ENCODE peak calls at places on chromosome 20, in nine cellular contexts. One of them, this sample, is unnamed.

GRCh38 chr20:4064118-4064962 is 49.0 kb upstream of the RNF24 start:
- DNase-seq in HFF-Myc: peak; percentile 93
- DNase-seq in lung: peak; percentile 85
- DNase-seq in bronchial epithelial cell: peak; percentile 74
- DNase-seq in HepG2: no peak
- DNase-seq in foreskin fibroblast: peak; percentile 97
- DNase-seq in RWPE1: peak; percentile 87
- DNase-seq in body of pancreas: peak; percentile 91
- DNase-seq in neural crest cell: no peak
- DNase-seq in this sample: no peak

GRCh38 chr20:59042151-59042795 is at the start of gene PRELID3B:
- DNase-seq in neural crest cell: no peak
- DNase-seq in lung: peak; percentile 39
- DNase-seq in RWPE1: peak; percentile 65
- DNase-seq in foreskin fibroblast: no peak
- DNase-seq in HepG2: peak; percentile 30
- DNase-seq in HFF-Myc: no peak
- DNase-seq in bronchial epithelial cell: no peak
- DNase-seq in body of pancreas: peak; percentile 29
- DNase-seq in this sample: no peak

GRCh38 chr20:56579261-56579660 is 46.2 kb downstream of the FAM209B start:
- DNase-seq in lung: no peak
- DNase-seq in HepG2: no peak
- DNase-seq in body of pancreas: no peak
- DNase-seq in HFF-Myc: no peak
- DNase-seq in RWPE1: no peak
- DNase-seq in bronchial epithelial cell: no peak
- DNase-seq in foreskin fibroblast: no peak
- DNase-seq in neural crest cell: no peak
- DNase-seq in this sample: no peak

GRCh38 chr20:51624157-51624731 is 81.7 kb upstream of the NFATC2 start:
- DNase-seq in RWPE1: peak; percentile 88
- DNase-seq in lung: peak; percentile 32
- DNase-seq in body of pancreas: peak; percentile 44
- DNase-seq in foreskin fibroblast: peak; percentile 35
- DNase-seq in neural crest cell: peak; percentile 82
- DNase-seq in HFF-Myc: no peak
- DNase-seq in bronchial epithelial cell: peak; percentile 29
- DNase-seq in HepG2: peak; percentile 59
- DNase-seq in this sample: peak; percentile 53

GRCh38 chr20:22819784-22820183 is 215.3 kb upstream of the SSTR4 start:
- DNase-seq in HepG2: no peak
- DNase-seq in neural crest cell: no peak
- DNase-seq in foreskin fibroblast: no peak
- DNase-seq in HFF-Myc: no peak
- DNase-seq in bronchial epithelial cell: no peak
- DNase-seq in body of pancreas: no peak
- DNase-seq in lung: no peak
- DNase-seq in RWPE1: no peak
- DNase-seq in this sample: no peak

GRCh38 chr20:61387204-61387958 is 135.3 kb downstream of the CDH4 start:
- DNase-seq in body of pancreas: peak; percentile 40
- DNase-seq in foreskin fibroblast: peak; percentile 59
- DNase-seq in HepG2: no peak
- DNase-seq in neural crest cell: peak; percentile 39
- DNase-seq in RWPE1: peak; percentile 98
- DNase-seq in HFF-Myc: peak; percentile 25
- DNase-seq in bronchial epithelial cell: peak; percentile 68
- DNase-seq in lung: peak; percentile 35
- DNase-seq in this sample: no peak

GRCh38 chr20:34172926-34173325 is 60.9 kb upstream of the EIF2S2 start:
- DNase-seq in RWPE1: no peak
- DNase-seq in HepG2: no peak
- DNase-seq in HFF-Myc: no peak
- DNase-seq in body of pancreas: no peak
- DNase-seq in foreskin fibroblast: no peak
- DNase-seq in bronchial epithelial cell: no peak
- DNase-seq in lung: no peak
- DNase-seq in neural crest cell: no peak
- DNase-seq in this sample: no peak

GRCh38 chr20:53081916-53082863 is 110.0 kb downstream of the TSHZ2 start:
- DNase-seq in neural crest cell: no peak
- DNase-seq in body of pancreas: no peak
- DNase-seq in foreskin fibroblast: no peak
- DNase-seq in bronchial epithelial cell: peak; percentile 45
- DNase-seq in lung: no peak
- DNase-seq in HFF-Myc: no peak
- DNase-seq in RWPE1: no peak
- DNase-seq in HepG2: peak; percentile 95
- DNase-seq in this sample: no peak

GRCh38 chr20:11891827-11892521 is 25.7 kb upstream of the BTBD3 start:
- DNase-seq in foreskin fibroblast: peak; percentile 68
- DNase-seq in neural crest cell: peak; percentile 62
- DNase-seq in RWPE1: peak; percentile 84
- DNase-seq in HFF-Myc: peak; percentile 57
- DNase-seq in bronchial epithelial cell: peak; percentile 69
- DNase-seq in lung: peak; percentile 76
- DNase-seq in HepG2: peak; percentile 89
- DNase-seq in body of pancreas: peak; percentile 73
- DNase-seq in this sample: no peak

GRCh38 chr20:46010491-46011405 is 2.0 kb downstream of the MMP9 start:
- DNase-seq in HFF-Myc: no peak
- DNase-seq in neural crest cell: no peak
- DNase-seq in lung: no peak
- DNase-seq in body of pancreas: no peak
- DNase-seq in foreskin fibroblast: no peak
- DNase-seq in RWPE1: no peak
- DNase-seq in HepG2: no peak
- DNase-seq in bronchial epithelial cell: peak; percentile 39
- DNase-seq in this sample: peak; percentile 58

GRCh38 chr20:18304618-18305017 is 16.3 kb downstream of the ZNF133 start:
- DNase-seq in HFF-Myc: no peak
- DNase-seq in HepG2: no peak
- DNase-seq in body of pancreas: no peak
- DNase-seq in RWPE1: no peak
- DNase-seq in foreskin fibroblast: no peak
- DNase-seq in neural crest cell: no peak
- DNase-seq in lung: no peak
- DNase-seq in bronchial epithelial cell: no peak
- DNase-seq in this sample: no peak
- TF ChIP-seq CTCF in HFF-Myc: peak; percentile 24
- TF ChIP-seq CTCF in HepG2: peak; percentile 30
- TF ChIP-seq CTCF in body of pancreas: no peak
- TF ChIP-seq CTCF in RWPE1: no peak
- TF ChIP-seq CTCF in foreskin fibroblast: no peak
- TF ChIP-seq CTCF in neural crest cell: peak; percentile 54
- TF ChIP-seq CTCF in lung: no peak
- TF ChIP-seq CTCF in bronchial epithelial cell: peak; percentile 29
- TF ChIP-seq CTCF in this sample: no peak

GRCh38 chr20:63657937-63658748 is at the start of gene RTEL1:
- DNase-seq in body of pancreas: peak; percentile 87
- DNase-seq in bronchial epithelial cell: peak; percentile 75
- DNase-seq in foreskin fibroblast: peak; percentile 91
- DNase-seq in HFF-Myc: peak; percentile 63
- DNase-seq in neural crest cell: peak; percentile 90
- DNase-seq in RWPE1: peak; percentile 99
- DNase-seq in lung: peak; percentile 91
- DNase-seq in HepG2: peak; percentile 93
- DNase-seq in this sample: peak; percentile 92
- TF ChIP-seq CTCF in body of pancreas: peak; percentile 27
- TF ChIP-seq CTCF in bronchial epithelial cell: no peak
- TF ChIP-seq CTCF in foreskin fibroblast: no peak
- TF ChIP-seq CTCF in HFF-Myc: no peak
- TF ChIP-seq CTCF in neural crest cell: no peak
- TF ChIP-seq CTCF in RWPE1: no peak
- TF ChIP-seq CTCF in lung: no peak
- TF ChIP-seq CTCF in HepG2: no peak
- TF ChIP-seq CTCF in this sample: no peak

GRCh38 chr20:44598413-44599290 is 16.3 kb downstream of the PKIG start:
- DNase-seq in body of pancreas: no peak
- DNase-seq in neural crest cell: no peak
- DNase-seq in foreskin fibroblast: no peak
- DNase-seq in HFF-Myc: no peak
- DNase-seq in lung: no peak
- DNase-seq in bronchial epithelial cell: no peak
- DNase-seq in RWPE1: no peak
- DNase-seq in HepG2: no peak
- DNase-seq in this sample: no peak
- TF ChIP-seq CTCF in body of pancreas: no peak
- TF ChIP-seq CTCF in neural crest cell: no peak
- TF ChIP-seq CTCF in foreskin fibroblast: no peak
- TF ChIP-seq CTCF in HFF-Myc: no peak
- TF ChIP-seq CTCF in lung: no peak
- TF ChIP-seq CTCF in bronchial epithelial cell: peak; percentile 1
- TF ChIP-seq CTCF in RWPE1: no peak
- TF ChIP-seq CTCF in HepG2: no peak
- TF ChIP-seq CTCF in this sample: no peak

GRCh38 chr20:41249781-41250281 is 67.7 kb downstream of the ZHX3 start:
- DNase-seq in neural crest cell: peak; percentile 16
- DNase-seq in HepG2: peak; percentile 55
- DNase-seq in foreskin fibroblast: peak; percentile 71
- DNase-seq in bronchial epithelial cell: peak; percentile 41
- DNase-seq in RWPE1: peak; percentile 71
- DNase-seq in body of pancreas: no peak
- DNase-seq in lung: no peak
- DNase-seq in HFF-Myc: peak; percentile 21
- DNase-seq in this sample: no peak
- TF ChIP-seq CTCF in neural crest cell: peak; percentile 44
- TF ChIP-seq CTCF in HepG2: peak; percentile 83
- TF ChIP-seq CTCF in foreskin fibroblast: peak; percentile 10
- TF ChIP-seq CTCF in bronchial epithelial cell: peak; percentile 7
- TF ChIP-seq CTCF in RWPE1: no peak
- TF ChIP-seq CTCF in body of pancreas: no peak
- TF ChIP-seq CTCF in lung: no peak
- TF ChIP-seq CTCF in HFF-Myc: peak; percentile 33
- TF ChIP-seq CTCF in this sample: peak; percentile 11

GRCh38 chr20:2871555-2872303 is 1.6 kb upstream of the PTPRA start:
- DNase-seq in RWPE1: no peak
- DNase-seq in HFF-Myc: no peak
- DNase-seq in foreskin fibroblast: no peak
- DNase-seq in neural crest cell: no peak
- DNase-seq in lung: no peak
- DNase-seq in bronchial epithelial cell: no peak
- DNase-seq in HepG2: peak; percentile 36
- DNase-seq in body of pancreas: no peak
- DNase-seq in this sample: no peak

GRCh38 chr20:2873010-2873746 is at the start of gene PTPRA:
- DNase-seq in neural crest cell: peak; percentile 86
- DNase-seq in bronchial epithelial cell: peak; percentile 74
- DNase-seq in foreskin fibroblast: peak; percentile 92
- DNase-seq in HepG2: peak; percentile 91
- DNase-seq in RWPE1: peak; percentile 98
- DNase-seq in lung: peak; percentile 93
- DNase-seq in HFF-Myc: peak; percentile 67
- DNase-seq in body of pancreas: peak; percentile 89
- DNase-seq in this sample: peak; percentile 94

GRCh38 chr20:2872304-2873009 is 824 bp upstream of the PTPRA start:
- DNase-seq in body of pancreas: peak; percentile 52
- DNase-seq in RWPE1: peak; percentile 52
- DNase-seq in HepG2: peak; percentile 63
- DNase-seq in bronchial epithelial cell: peak; percentile 43
- DNase-seq in foreskin fibroblast: peak; percentile 59
- DNase-seq in lung: peak; percentile 51
- DNase-seq in HFF-Myc: no peak
- DNase-seq in neural crest cell: peak; percentile 45
- DNase-seq in this sample: peak; percentile 65

GRCh38 chr20:2874456-2874855 is 1.2 kb downstream of the PTPRA start:
- DNase-seq in neural crest cell: no peak
- DNase-seq in body of pancreas: no peak
- DNase-seq in lung: no peak
- DNase-seq in HFF-Myc: no peak
- DNase-seq in bronchial epithelial cell: no peak
- DNase-seq in RWPE1: no peak
- DNase-seq in HepG2: no peak
- DNase-seq in foreskin fibroblast: no peak
- DNase-seq in this sample: no peak

GRCh38 chr20:2873747-2874041 is 413 bp downstream of the PTPRA start:
- DNase-seq in body of pancreas: peak; percentile 32
- DNase-seq in HFF-Myc: no peak
- DNase-seq in lung: peak; percentile 42
- DNase-seq in bronchial epithelial cell: no peak
- DNase-seq in HepG2: peak; percentile 55
- DNase-seq in foreskin fibroblast: no peak
- DNase-seq in RWPE1: no peak
- DNase-seq in neural crest cell: peak; percentile 61
- DNase-seq in this sample: no peak
- TF ChIP-seq CTCF in body of pancreas: no peak
- TF ChIP-seq CTCF in HFF-Myc: no peak
- TF ChIP-seq CTCF in lung: no peak
- TF ChIP-seq CTCF in bronchial epithelial cell: no peak
- TF ChIP-seq CTCF in HepG2: no peak
- TF ChIP-seq CTCF in foreskin fibroblast: no peak
- TF ChIP-seq CTCF in RWPE1: no peak
- TF ChIP-seq CTCF in neural crest cell: no peak
- TF ChIP-seq CTCF in this sample: no peak